ENCODE peak calls at places on chromosomes 6 and 20, in nine cellular contexts. E is T-helper 17 cell; B is cardiac fibroblast; F is stimulated activated CD4-positive, alpha-beta T cell treated with anti-CD3 and anti-CD28 coated beads, Interleukin-12 subunit alpha, Interleukin-12 subunit beta, amount 100 ng/mL, for 48 hours; M is NT2/D1; I is mucosa of descending colon; R is T-cell; L is ELR; H is right cardiac atrium. X is an unnamed sample.

GRCh38 chr20:37530696-37531095 is 3.0 kb upstream of the BLCAP start:
- DNase-seq in E (no peak), B (no peak), F (no peak), M (no peak), I (no peak), R (no peak), L (no peak), H (no peak), X (no peak)

GRCh38 chr6:27829453-27830211 is 82.6 kb downstream of the OR2B2 start:
- DNase-seq in E (no peak), B (no peak), F (no peak), M (no peak), I (no peak), R (no peak), L (peak; percentile 73), H (no peak), X (no peak)

GRCh38 chr6:107082045-107082444 is 33.3 kb downstream of the BEND3 start:
- DNase-seq in E (no peak), B (peak; percentile 18), F (no peak), M (no peak), I (no peak), R (no peak), L (peak; percentile 17), H (no peak), X (no peak)

GRCh38 chr20:58614984-58615760 is 35.9 kb upstream of the STX16 start:
- DNase-seq in E (no peak), B (no peak), F (no peak), M (no peak), I (no peak), R (no peak), L (no peak), H (no peak), X (no peak)

GRCh38 chr6:36724514-36725385 is 27.1 kb downstream of the RAB44 start:
- DNase-seq in E (no peak), B (peak; percentile 81), F (peak; percentile 56), M (peak; percentile 30), I (peak; percentile 86), R (no peak), L (peak; percentile 81), H (peak; percentile 86), X (peak; percentile 3)

GRCh38 chr20:34983089-34983820 is 27.6 kb downstream of the MYH7B start:
- DNase-seq in E (no peak), B (no peak), F (no peak), M (no peak), I (peak; percentile 31), R (no peak), L (no peak), H (no peak), X (no peak)

GRCh38 chr6:39377530-39377929 is 55.0 kb upstream of the KCNK16 start:
- DNase-seq in E (no peak), B (peak; percentile 84), F (no peak), M (peak; percentile 72), I (peak; percentile 50), R (no peak), L (peak; percentile 79), H (peak; percentile 68), X (no peak)

GRCh38 chr20:48107560-48107959 is 322.3 kb upstream of the SULF2 start:
- DNase-seq in E (no peak), B (peak; percentile 96), F (no peak), M (no peak), I (no peak), R (no peak), L (no peak), H (no peak), X (no peak)

GRCh38 chr6:56714982-56715456 is 72.3 kb upstream of the DST start:
- DNase-seq in E (no peak), B (peak; percentile 62), F (no peak), M (peak; percentile 33), I (no peak), R (no peak), L (peak; percentile 97), H (no peak), X (no peak)

GRCh38 chr6:105798057-105798456 is 288.1 kb upstream of the PRDM1 start:
- DNase-seq in E (no peak), B (peak; percentile 32), F (no peak), M (no peak), I (no peak), R (no peak), L (peak; percentile 15), H (no peak), X (no peak)

GRCh38 chr6:101585501-101585900 is 192.0 kb downstream of the GRIK2 start:
- DNase-seq in E (no peak), B (no peak), F (no peak), M (no peak), I (no peak), R (no peak), L (no peak), H (no peak), X (no peak)

GRCh38 chr20:16953858-16954257 is 205.7 kb downstream of the OTOR start:
- DNase-seq in E (no peak), B (no peak), F (no peak), M (no peak), I (no peak), R (no peak), L (no peak), H (no peak), X (no peak)

GRCh38 chr6:35088281-35089215 is 52.6 kb downstream of the TCP11 start:
- DNase-seq in E (no peak), B (no peak), F (no peak), M (no peak), I (no peak), R (no peak), L (no peak), H (no peak), X (no peak)

GRCh38 chr20:12252793-12253192 is 335.1 kb downstream of the BTBD3 start:
- DNase-seq in E (no peak), B (peak; percentile 18), F (no peak), M (peak; percentile 33), I (no peak), R (no peak), L (no peak), H (no peak), X (no peak)

GRCh38 chr6:158184598-158184997 is 16.4 kb downstream of the GTF2H5 start:
- DNase-seq in E (no peak), B (peak; percentile 36), F (no peak), M (no peak), I (no peak), R (no peak), L (no peak), H (no peak), X (no peak)

GRCh38 chr6:125810435-125810834 is 19.7 kb downstream of the NCOA7 start:
- DNase-seq in E (no peak), B (no peak), F (no peak), M (no peak), I (no peak), R (no peak), L (no peak), H (no peak), X (no peak)

GRCh38 chr6:156912431-156912830 is 135.3 kb downstream of the ARID1B start:
- DNase-seq in E (no peak), B (peak; percentile 22), F (no peak), M (peak; percentile 16), I (no peak), R (no peak), L (no peak), H (no peak), X (no peak)

GRCh38 chr6:4896401-4896800 is 107.4 kb downstream of the RPP40 start:
- DNase-seq in E (no peak), B (no peak), F (no peak), M (no peak), I (no peak), R (no peak), L (no peak), H (no peak), X (no peak)

GRCh38 chr6:106519460-106520394 is 109.6 kb downstream of the RTN4IP1 start:
- DNase-seq in E (peak; percentile 70), B (peak; percentile 76), F (peak; percentile 81), M (no peak), I (peak; percentile 58), R (peak; percentile 74), L (peak; percentile 96), H (peak; percentile 52), X (peak; percentile 73)

GRCh38 chr20:32570401-32571190 is 14.5 kb downstream of the NOL4L start:
- DNase-seq in E (no peak), B (peak; percentile 35), F (no peak), M (no peak), I (no peak), R (no peak), L (peak; percentile 36), H (no peak), X (no peak)

GRCh38 chr20:50758469-50758868 is 27.1 kb downstream of the PARD6B start:
- DNase-seq in E (no peak), B (no peak), F (no peak), M (no peak), I (no peak), R (no peak), L (peak; percentile 22), H (no peak), X (no peak)

GRCh38 chr6:135052939-135053338 is 1.7 kb downstream of the HBS1L start:
- DNase-seq in E (no peak), B (no peak), F (no peak), M (no peak), I (no peak), R (no peak), L (peak; percentile 16), H (no peak), X (no peak)

GRCh38 chr6:83365931-83366330 is 64.9 kb downstream of the ME1 start:
- DNase-seq in E (no peak), B (peak; percentile 75), F (no peak), M (no peak), I (no peak), R (no peak), L (no peak), H (no peak), X (no peak)

GRCh38 chr6:74507649-74508048 is 698.2 kb downstream of the COL12A1 start:
- DNase-seq in E (no peak), B (no peak), F (no peak), M (no peak), I (no peak), R (no peak), L (no peak), H (no peak), X (no peak)

GRCh38 chr6:90179190-90180169 is 117.2 kb downstream of the BACH2 start:
- DNase-seq in E (no peak), B (peak; percentile 6), F (no peak), M (no peak), I (no peak), R (peak; percentile 16), L (peak; percentile 37), H (no peak), X (peak; percentile 44)

GRCh38 chr20:44594730-44595129 is 12.4 kb downstream of the PKIG start:
- DNase-seq in E (no peak), B (peak; percentile 55), F (no peak), M (no peak), I (no peak), R (no peak), L (peak; percentile 81), H (peak; percentile 46), X (no peak)

X was measured in stimulated activated naive CD4-positive, alpha-beta T cell.